ENCODE peak calls at places on chromosomes 4 and X, in six cellular contexts. G, V, T, D, Q and L are unnamed samples.

GRCh38 chrX:45001038-45001437 is 128.1 kb downstream of the KDM6A start:
- DNase-seq in G (no peak), V (no peak), T (no peak), D (no peak), Q (no peak), L (no peak)

GRCh38 chrX:88558421-88558820 is 188.6 kb upstream of the CPXCR1 start:
- DNase-seq in G (no peak), V (no peak), T (no peak), D (no peak), Q (no peak), L (no peak)

GRCh38 chr4:164215113-164215741 is 538.7 kb upstream of the SMIM31 start:
- DNase-seq in G (no peak), V (no peak), T (no peak), D (no peak), Q (no peak), L (no peak)

GRCh38 chr4:81786063-81786763 is 314.5 kb upstream of the RASGEF1B start:
- DNase-seq in G (peak; percentile 8), V (peak; percentile 46), T (no peak), D (no peak), Q (no peak), L (peak; percentile 6)

GRCh38 chrX:155148724-155149537 is 67.3 kb upstream of the VBP1 start:
- DNase-seq in G (peak; percentile 8), V (peak; percentile 31), T (no peak), D (no peak), Q (no peak), L (no peak)

GRCh38 chrX:39907964-39908616 is 189.7 kb downstream of the BCOR start:
- DNase-seq in G (peak; percentile 91), V (peak; percentile 90), T (peak; percentile 73), D (peak; percentile 53), Q (peak; percentile 78), L (peak; percentile 84)

GRCh38 chr4:107780665-107781064 is 44.1 kb upstream of the SGMS2 start:
- DNase-seq in G (peak; percentile 15), V (no peak), T (no peak), D (peak; percentile 39), Q (no peak), L (no peak)

GRCh38 chr4:20287246-20287645 is 35.5 kb downstream of the SLIT2 start:
- DNase-seq in G (no peak), V (no peak), T (no peak), D (no peak), Q (no peak), L (no peak)

GRCh38 chr4:141350122-141350904 is 129.6 kb downstream of the ZNF330 start:
- DNase-seq in G (peak; percentile 92), V (peak; percentile 94), T (no peak), D (no peak), Q (no peak), L (peak; percentile 87)

GRCh38 chr4:85952982-85953650 is 406.7 kb downstream of the MAPK10 start:
- DNase-seq in G (peak; percentile 46), V (peak; percentile 20), T (no peak), D (no peak), Q (no peak), L (no peak)

GRCh38 chr4:173332021-173332487 is 2.1 kb downstream of the HMGB2 start:
- DNase-seq in G (no peak), V (peak; percentile 40), T (no peak), D (no peak), Q (no peak), L (no peak)

GRCh38 chr4:99506781-99507180 is 4.0 kb upstream of the C4orf17 start:
- DNase-seq in G (no peak), V (peak; percentile 16), T (no peak), D (no peak), Q (no peak), L (no peak)

GRCh38 chr4:176841730-176842129 is 49.0 kb upstream of the VEGFC start:
- DNase-seq in G (peak; percentile 73), V (peak; percentile 70), T (no peak), D (no peak), Q (no peak), L (peak; percentile 68)

GRCh38 chr4:113071811-113072210 is 22.4 kb downstream of the ANK2 start:
- DNase-seq in G (no peak), V (no peak), T (no peak), D (no peak), Q (no peak), L (no peak)

GRCh38 chr4:152360045-152360410 is 175.9 kb downstream of the FBXW7 start:
- DNase-seq in G (peak; percentile 13), V (peak; percentile 38), T (no peak), D (no peak), Q (no peak), L (no peak)

GRCh38 chrX:71870337-71871098 is 40.1 kb upstream of the NHSL2 start:
- DNase-seq in G (peak; percentile 6), V (peak; percentile 11), T (no peak), D (peak; percentile 39), Q (no peak), L (no peak)

GRCh38 chr4:168840988-168841681 is 168.9 kb downstream of the CBR4 start:
- DNase-seq in G (no peak), V (no peak), T (no peak), D (no peak), Q (no peak), L (no peak)

GRCh38 chr4:156673483-156673882 is 298.1 kb downstream of the PDGFC start:
- DNase-seq in G (peak; percentile 15), V (peak; percentile 17), T (no peak), D (no peak), Q (no peak), L (peak; percentile 55)

GRCh38 chr4:137707626-137708025 is 175.3 kb upstream of the PCDH18 start:
- DNase-seq in G (peak; percentile 59), V (peak; percentile 72), T (no peak), D (no peak), Q (no peak), L (peak; percentile 57)

GRCh38 chrX:103556941-103557340 is 28.4 kb upstream of the TCEAL4 start:
- DNase-seq in G (no peak), V (no peak), T (no peak), D (no peak), Q (no peak), L (no peak)

GRCh38 chr4:1834047-1834769 is 21.7 kb downstream of the LETM1 start:
- DNase-seq in G (no peak), V (no peak), T (no peak), D (no peak), Q (no peak), L (no peak)

GRCh38 chrX:68872171-68872570 is 43.4 kb downstream of the EFNB1 start:
- DNase-seq in G (no peak), V (no peak), T (no peak), D (no peak), Q (no peak), L (no peak)

GRCh38 chr4:8315343-8316250 is 46.0 kb downstream of the HTRA3 start:
- DNase-seq in G (peak; percentile 79), V (peak; percentile 83), T (peak; percentile 61), D (peak; percentile 13), Q (peak; percentile 75), L (peak; percentile 44)
- H3K4me3 ChIP-seq in G (no peak overlapping the region), V (no peak overlapping the region), T (no peak overlapping the region), D (no peak overlapping the region), Q (no peak overlapping the region), L (no peak overlapping the region)

GRCh38 chrX:108313662-108314061 is 124.6 kb downstream of the COL4A6 start:
- DNase-seq in G (no peak), V (no peak), T (no peak), D (no peak), Q (no peak), L (no peak)

GRCh38 chrX:108310511-108310910 is 127.7 kb downstream of the COL4A6 start:
- DNase-seq in G (no peak), V (peak; percentile 57), T (no peak), D (no peak), Q (no peak), L (no peak)

GRCh38 chrX:108316456-108316855 is 121.8 kb downstream of the COL4A6 start:
- DNase-seq in G (no peak), V (no peak), T (no peak), D (no peak), Q (no peak), L (no peak)

GRCh38 chrX:108312011-108312410 is 126.2 kb downstream of the COL4A6 start:
- DNase-seq in G (no peak), V (no peak), T (no peak), D (no peak), Q (no peak), L (no peak)

DNA sequence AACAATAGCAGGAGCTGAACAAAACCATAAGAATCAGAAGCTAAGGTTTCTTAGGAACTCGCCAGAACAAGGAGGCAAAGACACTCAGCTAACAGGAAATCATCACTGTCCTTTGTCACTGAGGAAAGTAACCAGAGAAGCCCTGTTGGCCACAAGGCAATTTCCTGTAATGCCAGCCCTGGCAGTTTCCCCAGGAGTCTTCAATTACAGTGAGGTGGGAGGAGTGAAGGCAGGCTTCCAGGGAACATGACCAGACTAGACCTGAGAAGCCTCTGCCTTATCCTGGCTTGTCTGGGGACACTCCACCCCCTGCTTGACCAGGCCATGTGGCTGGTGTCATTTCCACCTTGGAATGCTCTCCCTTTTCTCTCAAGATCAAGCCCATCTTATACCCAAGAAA is 125.3 kb downstream of the COL4A6 start:
- DNase-seq in G (peak; percentile 62), V (peak; percentile 48), T (peak; percentile 51), D (peak; percentile 55), Q (peak; percentile 29), L (no peak)
- H3K4me3 ChIP-seq in G (no peak overlapping the region), V (no peak overlapping the region), T (no peak overlapping the region), D (no peak overlapping the region), Q (no peak overlapping the region), L (no peak overlapping the region)

GRCh38 chr4:15740764-15741404 is 37.2 kb upstream of the CD38 start:
- DNase-seq in G (no peak), V (no peak), T (no peak), D (no peak), Q (no peak), L (no peak)

GRCh38 chr4:15742083-15742582 is 36.0 kb upstream of the CD38 start:
- DNase-seq in G (no peak), V (no peak), T (no peak), D (no peak), Q (no peak), L (no peak)

GRCh38 chr4:15737255-15737654 is 34.4 kb downstream of the BST1 start:
- DNase-seq in G (no peak), V (no peak), T (no peak), D (no peak), Q (no peak), L (no peak)

GRCh38 chr4:15736514-15737050 is 33.7 kb downstream of the BST1 start:
- DNase-seq in G (no peak), V (no peak), T (no peak), D (no peak), Q (no peak), L (no peak)

GRCh38 chr4:15738877-15739276 is 36.0 kb downstream of the BST1 start:
- DNase-seq in G (peak; percentile 31), V (no peak), T (no peak), D (no peak), Q (no peak), L (no peak)
- H3K4me3 ChIP-seq in G (no peak overlapping the region), V (no peak overlapping the region), T (no peak overlapping the region), D (no peak overlapping the region), Q (no peak overlapping the region), L (no peak overlapping the region)

GRCh38 chr4:40844261-40844660 is 94.5 kb downstream of the NSUN7 start:
- DNase-seq in G (no peak), V (no peak), T (no peak), D (no peak), Q (no peak), L (no peak)
- H3K4me3 ChIP-seq in G (no peak overlapping the region), V (no peak overlapping the region), T (no peak overlapping the region), D (no peak overlapping the region), Q (no peak overlapping the region), L (no peak overlapping the region)

GRCh38 chrX:153929576-153929975 is 3.5 kb upstream of the ARHGAP4 start:
- DNase-seq in G (no peak), V (no peak), T (no peak), D (no peak), Q (no peak), L (no peak)
- H3K4me3 ChIP-seq in G (no peak overlapping the region), V (no peak overlapping the region), T (no peak overlapping the region), D (no peak overlapping the region), Q (no peak overlapping the region), L (no peak overlapping the region)